ENCODE peak calls at places on chromosomes 1 and 21, in seven cellular contexts. Q is IMR-90; V is stimulated activated CD8-positive, alpha-beta memory T cell treated with anti-CD3 and anti-CD28 coated beads, Interleukin-4, amount 100 ng/mL, for 1 hour; K is HFFc6; X is hippocampal formation; E is COLO829; U is fibroblast of the conjunctiva. C is an unnamed sample.

GRCh38 chr1:230083053-230083452 is 16.0 kb downstream of the GALNT2 start:
- DNase-seq in Q (no peak), V (no peak), K (no peak), X (no peak), E (no peak), U (no peak), C (no peak)

GRCh38 chr1:93556291-93556690 is 108.4 kb downstream of the FNBP1L start:
- DNase-seq in Q (no peak), V (no peak), K (no peak), X (no peak), E (no peak), U (no peak), C (no peak)

GRCh38 chr21:27536319-27536718 is 569.4 kb upstream of the ADAMTS5 start:
- DNase-seq in Q (peak), V (no peak), K (peak), X (no peak), E (no peak), U (no peak), C (no peak)

GRCh38 chr1:107739651-107740050 is 225.3 kb downstream of the VAV3 start:
- DNase-seq in Q (no peak), V (no peak), K (no peak), X (no peak), E (no peak), U (no peak), C (no peak)

GRCh38 chr21:38797470-38797869 is 8.3 kb upstream of the ETS2 start:
- DNase-seq in Q (no peak), V (no peak), K (peak), X (no peak), E (no peak), U (no peak), C (no peak)

GRCh38 chr1:168783831-168784230 is 54.8 kb upstream of the DPT start:
- DNase-seq in Q (no peak), V (no peak), K (no peak), X (no peak), E (no peak), U (peak), C (no peak)

GRCh38 chr1:12184008-12184681 is 17.4 kb downstream of the TNFRSF1B start:
- DNase-seq in Q (peak), V (no peak), K (no peak), X (peak), E (no peak), U (peak), C (no peak)

GRCh38 chr1:99728494-99729235 is 37.8 kb downstream of the FRRS1 start:
- DNase-seq in Q (peak), V (no peak), K (peak), X (no peak), E (peak), U (no peak), C (no peak)

GRCh38 chr1:221782461-221782860 is 40.6 kb upstream of the DUSP10 start:
- DNase-seq in Q (no peak), V (no peak), K (peak), X (no peak), E (no peak), U (no peak), C (no peak)

GRCh38 chr1:235710665-235711064 is 61.1 kb upstream of the GNG4 start:
- DNase-seq in Q (no peak), V (no peak), K (no peak), X (no peak), E (no peak), U (no peak), C (no peak)

GRCh38 chr21:39156024-39156423 is 27.2 kb downstream of the PSMG1 start:
- DNase-seq in Q (peak), V (no peak), K (no peak), X (no peak), E (no peak), U (no peak), C (no peak)

GRCh38 chr1:34705077-34705476 is 49.8 kb upstream of the GJB5 start:
- DNase-seq in Q (no peak), V (no peak), K (no peak), X (no peak), E (no peak), U (no peak), C (no peak)

GRCh38 chr1:34924759-34925555 is 4.5 kb downstream of the DLGAP3 start:
- DNase-seq in Q (peak), V (no peak), K (peak), X (no peak), E (peak), U (peak), C (no peak)

GRCh38 chr1:13832536-13832935 is 132.5 kb downstream of the PRDM2 start:
- DNase-seq in Q (no peak), V (no peak), K (no peak), X (no peak), E (no peak), U (no peak), C (no peak)

GRCh38 chr1:74481607-74482006 is 30.8 kb downstream of the LRRC53 start:
- DNase-seq in Q (no peak), V (no peak), K (no peak), X (no peak), E (no peak), U (no peak), C (no peak)

GRCh38 chr1:94819945-94820746 is at the start of gene SLC44A3:
- DNase-seq in Q (peak), V (no peak), K (no peak), X (no peak), E (no peak), U (no peak), C (peak)

GRCh38 chr21:38258803-38259485 is 2.2 kb downstream of the KCNJ15 start:
- DNase-seq in Q (peak), V (no peak), K (peak), X (no peak), E (no peak), U (peak), C (no peak)

GRCh38 chr1:166947398-166948043 is 27.8 kb downstream of the ILDR2 start:
- DNase-seq in Q (peak), V (no peak), K (peak), X (peak), E (peak), U (no peak), C (peak)

GRCh38 chr1:59595774-59596173 is 219.0 kb upstream of the HOOK1 start:
- DNase-seq in Q (peak), V (no peak), K (peak), X (no peak), E (no peak), U (peak), C (no peak)

GRCh38 chr1:93433407-93433961 is 14.4 kb upstream of the FNBP1L start:
- DNase-seq in Q (no peak), V (no peak), K (no peak), X (no peak), E (no peak), U (no peak), C (no peak)

GRCh38 chr1:64623750-64624445 is 121.0 kb upstream of the RAVER2 start:
- DNase-seq in Q (peak), V (no peak), K (peak), X (no peak), E (no peak), U (no peak), C (no peak)

GRCh38 chr1:23593556-23594148 is 34.4 kb upstream of the ID3 start:
- DNase-seq in Q (peak), V (no peak), K (no peak), X (no peak), E (no peak), U (no peak), C (no peak)

GRCh38 chr1:5598824-5599395 is 393.3 kb downstream of the NPHP4 start:
- DNase-seq in Q (no peak), V (no peak), K (no peak), X (no peak), E (no peak), U (no peak), C (no peak)

GRCh38 chr1:68321084-68321685 is 88.9 kb upstream of the WLS start:
- DNase-seq in Q (peak), V (no peak), K (peak), X (peak), E (no peak), U (peak), C (no peak)

GRCh38 chr1:179706339-179706941 is 36.7 kb upstream of the FAM163A start:
- DNase-seq in Q (peak), V (no peak), K (peak), X (peak), E (peak), U (peak), C (peak)

GRCh38 chr1:92587445-92587844 is 100.7 kb upstream of the GFI1 start:
- DNase-seq in Q (no peak), V (no peak), K (no peak), X (no peak), E (no peak), U (no peak), C (no peak)

GRCh38 chr1:183689770-183690204 is 36.7 kb upstream of the APOBEC4 start:
- DNase-seq in Q (no peak), V (no peak), K (no peak), X (no peak), E (no peak), U (no peak), C (no peak)

GRCh38 chr1:156750932-156751723 is at the start of gene HDGF:
- DNase-seq in Q (no peak), V (no peak), K (no peak), X (no peak), E (no peak), U (no peak), C (no peak)

GRCh38 chr1:193299038-193299437 is 112.6 kb upstream of the B3GALT2 start:
- DNase-seq in Q (no peak), V (no peak), K (no peak), X (no peak), E (no peak), U (no peak), C (no peak)

GRCh38 chr1:182955596-182956588 is 2.9 kb upstream of the SHCBP1L start:
- DNase-seq in Q (peak), V (no peak), K (peak), X (no peak), E (no peak), U (peak), C (no peak)

GRCh38 chr1:201459775-201460174 is 9.2 kb downstream of the PHLDA3 start:
- DNase-seq in Q (no peak), V (no peak), K (no peak), X (no peak), E (no peak), U (no peak), C (no peak)

GRCh38 chr1:33429846-33430750 is 797 bp downstream of the PHC2 start:
- DNase-seq in Q (no peak), V (no peak), K (no peak), X (no peak), E (no peak), U (no peak), C (no peak)

GRCh38 chr1:40784141-40784770 is 669 bp downstream of the KCNQ4 start:
- DNase-seq in Q (no peak), V (no peak), K (no peak), X (no peak), E (no peak), U (no peak), C (no peak)

GRCh38 chr1:213423041-213423440 is 372.0 kb downstream of the RPS6KC1 start:
- DNase-seq in Q (no peak), V (no peak), K (no peak), X (no peak), E (no peak), U (no peak), C (no peak)

GRCh38 chr1:46673749-46674182 is 2.1 kb downstream of the TEX38 start:
- DNase-seq in Q (peak), V (no peak), K (peak), X (no peak), E (peak), U (no peak), C (no peak)

GRCh38 chr1:42931911-42932422 is 26.7 kb downstream of the SLC2A1 start:
- DNase-seq in Q (no peak), V (peak), K (no peak), X (no peak), E (no peak), U (no peak), C (peak)

GRCh38 chr1:191022856-191023255 is 545.2 kb upstream of the BRINP3 start:
- DNase-seq in Q (peak), V (no peak), K (no peak), X (no peak), E (peak), U (peak), C (no peak)

GRCh38 chr1:220680085-220680687 is 10.0 kb upstream of the C1orf115 start:
- DNase-seq in Q (peak), V (no peak), K (peak), X (peak), E (peak), U (no peak), C (no peak)

GRCh38 chr1:172678990-172679772 is 20.3 kb downstream of the FASLG start:
- DNase-seq in Q (no peak), V (no peak), K (no peak), X (no peak), E (no peak), U (no peak), C (no peak)

C was measured in amygdala.